ENCODE peak calls at places on chromosome 16, in seven cellular contexts. U is mammary epithelial cell; J is DND-41; M is heart left ventricle; V is suprapubic skin; X is OCI-LY7; E is CD8-positive, alpha-beta T cell. Y is an unnamed sample. For H3K4me1, the result is how much of the 10 kb centered on the place peaks cover.

GRCh38 chr16:74030000-74030399 is 266.6 kb upstream of the PSMD7 start:
- DNase-seq in U (no peak), X (no peak), M (no peak), J (no peak), E (no peak), V (no peak), Y (no peak)

GRCh38 chr16:12723681-12724080 is 80.0 kb downstream of the CPPED1 start:
- DNase-seq in X (no peak), E (no peak), V (no peak), U (no peak), M (no peak), J (no peak), Y (no peak)

GRCh38 chr16:5073279-5073629 is 1.6 kb downstream of the ALG1 start:
- DNase-seq in V (no peak), X (no peak), E (no peak), U (no peak), M (no peak), J (no peak), Y (no peak)

GRCh38 chr16:52584354-52584840 is 37.5 kb upstream of the TOX3 start:
- DNase-seq in X (no peak), V (no peak), U (no peak), M (no peak), E (no peak), J (no peak), Y (no peak)

GRCh38 chr16:88803264-88803987 is at the start of gene CDT1:
- DNase-seq in J (peak), E (peak), U (peak), X (peak), V (no peak), M (peak), Y (peak)

GRCh38 chr16:58938856-58939255 is 204.7 kb upstream of the GOT2 start:
- DNase-seq in U (no peak), J (no peak), X (no peak), V (no peak), M (no peak), E (no peak), Y (no peak)

GRCh38 chr16:17830651-17831050 is 359.9 kb upstream of the XYLT1 start:
- DNase-seq in U (no peak), E (no peak), J (no peak), M (no peak), X (no peak), V (no peak), Y (no peak)

GRCh38 chr16:27795992-27796614 is 246.2 kb downstream of the KATNIP start:
- DNase-seq in J (peak), E (no peak), U (peak), X (peak), V (no peak), M (no peak), Y (no peak)

GRCh38 chr16:979106-979505 is 2.5 kb upstream of the SOX8 start:
- DNase-seq in E (no peak), M (peak), U (no peak), V (no peak), X (no peak), J (no peak), Y (no peak)

GRCh38 chr16:87457724-87458423 is 35.0 kb downstream of the ZCCHC14 start:
- DNase-seq in J (no peak), E (no peak), U (peak), M (no peak), V (no peak), X (no peak), Y (no peak)

GRCh38 chr16:81810894-81811538 is 31.9 kb downstream of the PLCG2 start:
- DNase-seq in M (no peak), E (no peak), U (peak), X (peak), J (no peak), V (no peak), Y (no peak)

GRCh38 chr16:27214084-27214961 is 11.0 kb downstream of the KDM8 start:
- DNase-seq in J (no peak), X (no peak), U (no peak), M (peak), V (no peak), E (no peak), Y (no peak)

GRCh38 chr16:87608400-87608985 is 6.2 kb downstream of the JPH3 start:
- DNase-seq in X (peak), J (peak), M (no peak), U (peak), E (peak), V (no peak), Y (peak)

GRCh38 chr16:68257906-68258800 is 6.2 kb upstream of the SLC7A6 start:
- DNase-seq in V (no peak), E (no peak), M (no peak), U (peak), X (no peak), J (no peak), Y (no peak)

GRCh38 chr16:27254262-27254811 is 14.2 kb downstream of the NSMCE1 start:
- DNase-seq in U (peak), M (no peak), X (no peak), J (no peak), E (no peak), V (no peak), Y (no peak)

DNA sequence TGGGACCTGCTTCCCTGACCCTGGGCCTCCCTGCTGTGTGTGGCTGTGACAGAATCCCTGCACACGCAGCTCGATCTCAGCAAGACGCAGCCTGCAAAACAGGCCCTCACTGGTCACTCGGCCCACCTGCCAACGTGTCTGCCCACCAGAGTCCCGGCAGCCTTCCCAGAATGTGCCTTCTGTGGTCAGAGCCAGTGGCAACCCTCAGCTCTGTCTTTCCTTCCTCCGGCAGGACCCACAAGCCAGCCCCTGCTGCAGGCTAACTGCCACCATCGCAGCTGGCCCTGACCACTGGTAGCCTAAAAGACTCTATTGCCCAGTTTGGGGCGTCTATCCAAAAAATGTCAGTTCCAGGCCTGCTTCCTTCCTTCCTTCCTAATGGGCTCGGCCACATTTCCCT is 83.2 kb downstream of the LITAF start:
- DNase-seq in U (no peak), X (no peak), J (no peak), V (no peak), E (no peak), M (no peak), Y (no peak)
- H3K4me1 ChIP-seq in U (under half), X (under half), J (under half), V (under half), E (under half), M (under half), Y (under half)

GRCh38 chr16:30895592-30896202 is 717 bp upstream of the CTF1 start:
- DNase-seq in E (no peak), U (no peak), M (no peak), V (no peak), X (no peak), J (no peak), Y (no peak)
- H3K4me3 ChIP-seq in E (no peak), U (peak), M (peak), V (peak), X (no peak), J (no peak), Y (no peak)

GRCh38 chr16:69918241-69918640 is 32.9 kb upstream of the CLEC18A start:
- DNase-seq in X (no peak), M (no peak), V (no peak), J (no peak), U (no peak), E (no peak), Y (no peak)

GRCh38 chr16:69917311-69917710 is 33.8 kb upstream of the CLEC18A start:
- DNase-seq in M (no peak), U (no peak), X (no peak), V (no peak), E (no peak), J (no peak), Y (no peak)

GRCh38 chr16:69921125-69921524 is 30.0 kb upstream of the CLEC18A start:
- DNase-seq in J (no peak), V (no peak), X (no peak), M (no peak), U (no peak), E (no peak), Y (no peak)

GRCh38 chr16:69916445-69916844 is 34.7 kb upstream of the CLEC18A start:
- DNase-seq in E (no peak), V (no peak), J (no peak), U (no peak), X (no peak), M (no peak), Y (no peak)

DNA sequence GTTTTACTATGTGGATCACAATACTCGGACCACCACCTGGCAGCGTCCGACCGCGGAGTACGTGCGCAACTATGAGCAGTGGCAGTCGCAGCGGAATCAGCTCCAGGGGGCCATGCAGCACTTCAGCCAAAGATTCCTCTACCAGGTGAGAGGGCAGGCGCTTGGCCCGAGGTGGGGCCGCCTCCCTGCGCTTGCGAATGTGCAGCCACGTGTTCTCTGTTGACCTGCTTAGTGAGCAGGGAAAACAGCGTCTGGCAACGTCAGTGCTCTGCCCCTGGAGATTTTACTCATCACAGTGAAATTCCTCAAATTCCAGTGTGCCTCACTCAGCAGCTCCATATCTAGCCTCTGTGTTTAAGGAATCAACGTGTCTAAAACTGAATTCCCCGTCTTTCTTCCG is 33.4 kb upstream of the CLEC18A start:
- DNase-seq in E (no peak), U (peak), V (no peak), X (no peak), J (no peak), M (no peak), Y (no peak)
- H3K27ac ChIP-seq in E (no peak), U (peak), V (peak), X (no peak), J (no peak), M (peak), Y (no peak)

DNA sequence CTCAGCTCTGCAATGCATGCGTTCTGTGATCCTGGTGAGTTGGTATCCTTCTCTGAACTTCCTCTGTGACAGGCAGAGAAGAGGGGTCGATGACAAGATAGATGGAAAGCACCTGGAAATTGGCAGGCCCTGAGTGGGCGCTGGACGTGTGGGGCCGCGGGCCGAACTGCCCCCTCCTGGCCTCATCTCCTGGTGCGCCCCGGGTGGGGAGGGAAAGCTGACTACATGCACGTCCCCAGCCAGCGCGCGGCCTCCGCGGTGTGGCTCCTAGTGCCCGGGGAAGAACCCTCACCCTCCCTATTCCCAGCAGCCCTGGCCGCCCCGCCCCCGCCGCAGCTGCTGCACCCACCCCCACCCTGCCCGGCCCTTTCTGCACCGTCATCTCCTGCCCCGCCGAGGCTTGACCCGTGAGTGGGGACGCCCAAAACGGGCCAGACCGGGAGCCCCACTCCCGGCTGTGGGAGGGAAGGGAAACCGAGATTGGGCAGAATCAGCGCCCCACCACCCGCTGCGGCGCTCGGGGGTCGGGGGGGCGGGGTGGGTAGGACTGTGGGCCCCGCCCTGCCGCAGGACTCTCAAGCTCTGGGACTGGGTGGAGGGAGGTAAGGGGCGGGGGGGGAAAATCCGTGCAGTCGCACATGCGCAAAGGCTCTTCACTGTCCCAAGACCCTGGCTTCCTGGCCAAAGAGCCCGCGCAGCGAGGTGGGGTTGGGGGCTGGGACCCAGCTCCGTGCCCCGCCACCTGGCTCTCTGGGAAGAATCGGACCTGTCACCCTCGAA is at the start of gene NOL3:
- DNase-seq in E (no peak), V (no peak), M (peak), J (peak), X (no peak), U (peak), Y (no peak)
- H3K4me1 ChIP-seq in E (under half), V (half or more), M (half or more), J (under half), X (under half), U (under half), Y (under half)

GRCh38 chr16:8956265-8957060 is 7.2 kb downstream of the USP7 start:
- DNase-seq in U (no peak), E (no peak), M (no peak), X (no peak), V (no peak), J (no peak), Y (no peak)

GRCh38 chr16:8957509-8958157 is 6.1 kb downstream of the USP7 start:
- DNase-seq in U (no peak), V (no peak), J (no peak), X (no peak), M (no peak), E (no peak), Y (no peak)

GRCh38 chr16:8957061-8957392 is 6.7 kb downstream of the USP7 start:
- DNase-seq in U (no peak), V (no peak), E (no peak), X (no peak), J (no peak), M (no peak), Y (no peak)

GRCh38 chr16:8959921-8960787 is 3.6 kb downstream of the USP7 start:
- DNase-seq in V (no peak), U (no peak), E (peak), M (no peak), J (peak), X (peak), Y (peak)

GRCh38 chr16:8958344-8958808 is 5.3 kb downstream of the USP7 start:
- DNase-seq in M (no peak), J (peak), V (no peak), E (no peak), U (peak), X (peak), Y (peak)
- H3K4me3 ChIP-seq in M (no peak), J (peak), V (no peak), E (peak), U (no peak), X (peak), Y (peak)

DNA sequence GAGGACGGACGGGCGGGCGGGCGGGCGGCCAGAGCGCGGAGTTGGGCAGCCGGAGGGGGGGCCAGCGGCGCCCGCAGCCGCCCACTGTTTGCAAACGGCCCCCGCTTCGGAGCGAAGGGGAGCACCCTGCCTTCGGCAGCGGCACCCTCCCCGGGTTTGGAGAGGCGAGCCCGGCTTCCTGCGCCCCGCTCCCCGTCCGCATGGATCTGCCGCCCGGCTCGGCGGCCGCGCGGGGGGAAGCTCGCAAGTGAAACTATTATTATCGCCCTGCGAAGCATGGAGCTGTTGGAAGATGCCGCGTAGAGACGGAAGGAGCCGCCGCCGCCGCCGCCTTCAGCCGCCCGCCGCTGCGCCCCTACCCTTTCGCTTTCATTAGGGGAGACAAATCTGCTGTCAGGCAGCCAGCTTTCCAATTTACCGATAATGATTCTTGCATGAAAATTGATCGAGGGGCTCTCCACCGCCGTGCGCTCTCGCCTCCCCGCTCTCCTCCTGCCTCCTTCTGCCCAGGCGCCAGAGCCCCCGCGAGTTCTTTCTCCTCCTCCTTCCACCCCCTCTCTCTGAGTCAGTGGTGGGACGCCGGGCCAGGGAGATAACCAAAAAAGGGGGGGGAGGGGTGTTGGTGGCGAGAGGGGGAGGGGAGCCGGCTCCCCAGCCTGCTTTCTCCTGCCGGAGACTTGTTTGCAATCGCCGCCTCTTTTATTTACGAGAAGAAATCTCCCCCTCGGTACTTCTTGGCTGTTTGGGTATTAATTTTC is 58.2 kb upstream of the GSE1 start:
- DNase-seq in M (peak), X (peak), V (no peak), U (peak), J (peak), E (peak), Y (peak)
- H3K27ac ChIP-seq in M (peak), X (peak), V (peak), U (peak), J (peak), E (peak), Y (peak)